ENCODE peak calls at places on chromosomes 2 and 18, in seven cellular contexts. R is kidney, V is RPMI8226, M is NCI-H1092 treated with DMSO at 0.1 percent for 48 hours, Z is NCI-H2107, Y is occipital lobe, L is iPS-NIHi11. T is an unnamed sample.

GRCh38 chr2:149877064-149877463 is 289.5 kb upstream of the MMADHC start:
- DNase-seq in R (no peak), V (no peak), M (no peak), Z (no peak), Y (no peak), L (no peak), T (no peak)

GRCh38 chr2:32900246-32901000 is 46.3 kb upstream of the LTBP1 start:
- DNase-seq in R (no peak), V (no peak), M (no peak), Z (no peak), Y (no peak), L (no peak), T (no peak)

GRCh38 chr2:118221952-118222594 is 133.8 kb downstream of the INSIG2 start:
- DNase-seq in R (no peak), V (peak), M (peak), Z (peak), Y (no peak), L (peak), T (no peak)

GRCh38 chr2:104538082-104538481 is 315.8 kb upstream of the POU3F3 start:
- DNase-seq in R (no peak), V (no peak), M (no peak), Z (no peak), Y (no peak), L (no peak), T (no peak)

GRCh38 chr2:120978359-120979050 is 242.8 kb downstream of the GLI2 start:
- DNase-seq in R (peak), V (no peak), M (no peak), Z (no peak), Y (no peak), L (no peak), T (no peak)

GRCh38 chr18:5662586-5663090 is 118.8 kb upstream of the EPB41L3 start:
- DNase-seq in R (no peak), V (no peak), M (no peak), Z (no peak), Y (no peak), L (no peak), T (no peak)

GRCh38 chr2:227010433-227010832 is 153.6 kb downstream of the COL4A4 start:
- DNase-seq in R (no peak), V (no peak), M (no peak), Z (no peak), Y (no peak), L (no peak), T (no peak)

GRCh38 chr2:9158786-9159779 is 47.5 kb upstream of the ASAP2 start:
- DNase-seq in R (no peak), V (no peak), M (no peak), Z (no peak), Y (no peak), L (no peak), T (no peak)

GRCh38 chr2:100194951-100195350 is 52.6 kb upstream of the AFF3 start:
- DNase-seq in R (no peak), V (no peak), M (no peak), Z (peak), Y (no peak), L (no peak), T (no peak)

GRCh38 chr2:7007846-7008741 is 90.9 kb downstream of the RNF144A start:
- DNase-seq in R (peak), V (peak), M (peak), Z (no peak), Y (peak), L (no peak), T (no peak)

GRCh38 chr2:38509322-38509946 is 93.3 kb downstream of the HNRNPLL start:
- DNase-seq in R (no peak), V (no peak), M (no peak), Z (no peak), Y (no peak), L (no peak), T (no peak)

GRCh38 chr2:36392854-36393253 is 37.3 kb downstream of the CRIM1 start:
- DNase-seq in R (no peak), V (no peak), M (no peak), Z (no peak), Y (no peak), L (no peak), T (peak)

GRCh38 chr18:10377956-10378355 is 76.5 kb upstream of the APCDD1 start:
- DNase-seq in R (no peak), V (no peak), M (no peak), Z (no peak), Y (no peak), L (no peak), T (no peak)

GRCh38 chr18:48264508-48264907 is 144.7 kb downstream of the ZBTB7C start:
- DNase-seq in R (no peak), V (no peak), M (no peak), Z (no peak), Y (no peak), L (no peak), T (no peak)

GRCh38 chr18:29651121-29651675 is 1391.3 kb downstream of the DSC3 start:
- DNase-seq in R (no peak), V (no peak), M (no peak), Z (no peak), Y (no peak), L (no peak), T (no peak)

GRCh38 chr2:60406192-60406591 is 147.3 kb downstream of the BCL11A start:
- DNase-seq in R (no peak), V (no peak), M (no peak), Z (no peak), Y (no peak), L (no peak), T (no peak)

GRCh38 chr2:28895189-28895893 is 874 bp downstream of the WDR43 start:
- DNase-seq in R (peak), V (peak), M (no peak), Z (no peak), Y (no peak), L (peak), T (peak)

GRCh38 chr2:119696005-119696404 is 17.0 kb downstream of the TMEM177 start:
- DNase-seq in R (no peak), V (no peak), M (no peak), Z (no peak), Y (no peak), L (no peak), T (no peak)

GRCh38 chr2:12685145-12685544 is 31.6 kb upstream of the TRIB2 start:
- DNase-seq in R (no peak), V (no peak), M (no peak), Z (no peak), Y (no peak), L (no peak), T (no peak)

GRCh38 chr18:68054669-68055068 is 538.1 kb upstream of the DSEL start:
- DNase-seq in R (no peak), V (no peak), M (no peak), Z (no peak), Y (no peak), L (no peak), T (no peak)

GRCh38 chr2:172484253-172484652 is 56.9 kb downstream of the ITGA6 start:
- DNase-seq in R (no peak), V (peak), M (no peak), Z (no peak), Y (no peak), L (no peak), T (no peak)

GRCh38 chr2:217399288-217399687 is 539.4 kb upstream of the TNP1 start:
- DNase-seq in R (no peak), V (no peak), M (no peak), Z (no peak), Y (no peak), L (no peak), T (no peak)

GRCh38 chr2:1780693-1781092 is 36.4 kb upstream of the PXDN start:
- DNase-seq in R (no peak), V (no peak), M (no peak), Z (no peak), Y (no peak), L (no peak), T (no peak)

GRCh38 chr2:17962874-17963273 is 84.4 kb downstream of the KCNS3 start:
- DNase-seq in R (no peak), V (no peak), M (no peak), Z (no peak), Y (no peak), L (peak), T (no peak)

GRCh38 chr2:64023485-64024258 is 4.4 kb upstream of the VPS54 start:
- DNase-seq in R (no peak), V (peak), M (no peak), Z (no peak), Y (no peak), L (peak), T (peak)

GRCh38 chr2:212073360-212073759 is 465.2 kb downstream of the ERBB4 start:
- DNase-seq in R (no peak), V (no peak), M (no peak), Z (no peak), Y (no peak), L (no peak), T (no peak)

GRCh38 chr18:29169599-29169998 is 992.7 kb upstream of the CDH2 start:
- DNase-seq in R (no peak), V (no peak), M (no peak), Z (no peak), Y (no peak), L (no peak), T (no peak)

GRCh38 chr18:22723221-22723620 is 209.9 kb upstream of the RBBP8 start:
- DNase-seq in R (no peak), V (no peak), M (no peak), Z (no peak), Y (no peak), L (no peak), T (no peak)

GRCh38 chr2:165293439-165294420 is 54.5 kb downstream of the SCN2A start:
- DNase-seq in R (no peak), V (peak), M (peak), Z (peak), Y (peak), L (peak), T (no peak)

GRCh38 chr2:134736167-134736885 is 17.5 kb upstream of the TMEM163 start:
- DNase-seq in R (no peak), V (no peak), M (no peak), Z (no peak), Y (no peak), L (peak), T (no peak)

GRCh38 chr2:23554054-23554697 is 169.2 kb downstream of the KLHL29 start:
- DNase-seq in R (peak), V (no peak), M (no peak), Z (no peak), Y (no peak), L (no peak), T (no peak)

GRCh38 chr2:179268277-179268935 is 3.8 kb upstream of the SESTD1 start:
- DNase-seq in R (no peak), V (no peak), M (no peak), Z (no peak), Y (no peak), L (peak), T (no peak)

GRCh38 chr2:73264783-73265182 is 19.5 kb downstream of the FBXO41 start:
- DNase-seq in R (no peak), V (no peak), M (no peak), Z (no peak), Y (no peak), L (no peak), T (no peak)

GRCh38 chr2:174334781-174335604 is at the start of gene SP9:
- DNase-seq in R (no peak), V (peak), M (peak), Z (peak), Y (no peak), L (peak), T (peak)

GRCh38 chr18:59238385-59238784 is 18.4 kb downstream of the GRP start:
- DNase-seq in R (no peak), V (no peak), M (peak), Z (peak), Y (no peak), L (no peak), T (no peak)

GRCh38 chr2:12765203-12765602 is 48.5 kb downstream of the TRIB2 start:
- DNase-seq in R (no peak), V (no peak), M (no peak), Z (no peak), Y (no peak), L (no peak), T (no peak)

GRCh38 chr18:59087391-59087790 is 52.3 kb upstream of the SEC11C start:
- DNase-seq in R (no peak), V (peak), M (no peak), Z (no peak), Y (no peak), L (no peak), T (no peak)

GRCh38 chr2:240868286-240869108 is at the start of gene AGXT:
- DNase-seq in R (no peak), V (no peak), M (no peak), Z (no peak), Y (no peak), L (no peak), T (no peak)

GRCh38 chr2:66545227-66545626 is 110.3 kb downstream of the MEIS1 start:
- DNase-seq in R (no peak), V (no peak), M (no peak), Z (no peak), Y (no peak), L (no peak), T (no peak)

GRCh38 chr2:240759454-240759853 is 60.6 kb downstream of the KIF1A start:
- DNase-seq in R (no peak), V (no peak), M (no peak), Z (no peak), Y (no peak), L (no peak), T (no peak)

T was measured in WTC11.